ENCODE peak calls at places on chromosomes 11 and 22, in eight cellular contexts. M, V, O, X, U, K, F and P are unnamed samples.

GRCh38 chr11:64230985-64231365 is 627 bp downstream of the DNAJC4 start:
- DNase-seq in M (peak), V (no peak), O (no peak), X (no peak), U (no peak), K (no peak), F (no peak), P (no peak)

GRCh38 chr11:81237139-81237538 is 1496.5 kb downstream of the FAM181B start:
- DNase-seq in M (no peak), V (no peak), O (no peak), X (no peak), U (no peak), K (peak), F (no peak), P (no peak)

GRCh38 chr11:33539659-33540249 is 160.9 kb downstream of the C11orf91 start:
- DNase-seq in M (no peak), V (no peak), O (no peak), X (no peak), U (no peak), K (no peak), F (no peak), P (no peak)

GRCh38 chr11:46827995-46828394 is 18.1 kb downstream of the CKAP5 start:
- DNase-seq in M (no peak), V (no peak), O (no peak), X (no peak), U (no peak), K (no peak), F (no peak), P (no peak)

GRCh38 chr11:112785717-112786116 is 175.5 kb upstream of the NCAM1 start:
- DNase-seq in M (peak), V (no peak), O (no peak), X (no peak), U (no peak), K (no peak), F (no peak), P (no peak)

GRCh38 chr11:11972148-11972547 is 36.3 kb downstream of the DKK3 start:
- DNase-seq in M (no peak), V (no peak), O (no peak), X (no peak), U (no peak), K (no peak), F (no peak), P (no peak)

GRCh38 chr11:11659567-11660341 is 37.9 kb upstream of the GALNT18 start:
- DNase-seq in M (no peak), V (no peak), O (no peak), X (no peak), U (no peak), K (peak), F (no peak), P (peak)

GRCh38 chr11:69367211-69367964 is 73.4 kb downstream of the MYEOV start:
- DNase-seq in M (no peak), V (no peak), O (no peak), X (no peak), U (peak), K (no peak), F (no peak), P (no peak)

GRCh38 chr11:70757241-70757640 is 358.9 kb downstream of the CTTN start:
- DNase-seq in M (no peak), V (no peak), O (no peak), X (no peak), U (no peak), K (no peak), F (no peak), P (no peak)

GRCh38 chr11:34013893-34014571 is 37.5 kb upstream of the CAPRIN1 start:
- DNase-seq in M (no peak), V (no peak), O (no peak), X (no peak), U (no peak), K (no peak), F (no peak), P (no peak)

GRCh38 chr11:48017105-48017874 is 36.9 kb downstream of the PTPRJ start:
- DNase-seq in M (no peak), V (no peak), O (no peak), X (no peak), U (no peak), K (no peak), F (no peak), P (no peak)

GRCh38 chr11:119066481-119066880 is 1.1 kb upstream of the VPS11 start:
- DNase-seq in M (no peak), V (no peak), O (no peak), X (no peak), U (no peak), K (no peak), F (no peak), P (no peak)

GRCh38 chr11:15819679-15820286 is 536.6 kb downstream of the SOX6 start:
- DNase-seq in M (peak), V (peak), O (peak), X (peak), U (peak), K (peak), F (peak), P (peak)

GRCh38 chr22:46582281-46582811 is 37.8 kb upstream of the GRAMD4 start:
- DNase-seq in M (no peak), V (no peak), O (no peak), X (no peak), U (peak), K (no peak), F (peak), P (no peak)

GRCh38 chr22:28883917-28884753 is 763 bp downstream of the ZNRF3 start:
- DNase-seq in M (peak), V (no peak), O (no peak), X (peak), U (peak), K (peak), F (peak), P (no peak)

GRCh38 chr11:12235549-12235944 is 125.2 kb downstream of the MICAL2 start:
- DNase-seq in M (peak), V (no peak), O (no peak), X (no peak), U (no peak), K (peak), F (no peak), P (no peak)

GRCh38 chr11:105582497-105582896 is 27.4 kb upstream of the GRIA4 start:
- DNase-seq in M (no peak), V (no peak), O (no peak), X (no peak), U (no peak), K (no peak), F (no peak), P (no peak)

GRCh38 chr22:19891350-19892248 is 36.9 kb upstream of the GNB1L start:
- DNase-seq in M (no peak), V (no peak), O (peak), X (no peak), U (no peak), K (no peak), F (no peak), P (peak)

GRCh38 chr11:108994887-108995286 is 330.0 kb downstream of the DDX10 start:
- DNase-seq in M (no peak), V (no peak), O (no peak), X (no peak), U (no peak), K (no peak), F (no peak), P (no peak)

GRCh38 chr22:36331306-36331911 is 56.4 kb downstream of the MYH9 start:
- DNase-seq in M (peak), V (no peak), O (peak), X (peak), U (peak), K (peak), F (peak), P (no peak)

GRCh38 chr11:27603376-27603775 is 96.8 kb upstream of the LIN7C start:
- DNase-seq in M (no peak), V (no peak), O (no peak), X (no peak), U (no peak), K (no peak), F (no peak), P (no peak)

GRCh38 chr11:69382131-69383128 is 88.5 kb downstream of the MYEOV start:
- DNase-seq in M (no peak), V (peak), O (peak), X (peak), U (peak), K (no peak), F (peak), P (no peak)

GRCh38 chr11:9972917-9973504 is 309.1 kb downstream of the SWAP70 start:
- DNase-seq in M (peak), V (no peak), O (peak), X (peak), U (no peak), K (peak), F (no peak), P (no peak)

GRCh38 chr11:79087238-79087956 is 353.4 kb downstream of the TENM4 start:
- DNase-seq in M (no peak), V (no peak), O (no peak), X (no peak), U (no peak), K (peak), F (no peak), P (peak)

GRCh38 chr22:40237241-40237640 is 59.5 kb downstream of the TNRC6B start:
- DNase-seq in M (no peak), V (no peak), O (no peak), X (no peak), U (no peak), K (no peak), F (no peak), P (no peak)

GRCh38 chr22:40758390-40758789 is 60.8 kb downstream of the SLC25A17 start:
- DNase-seq in M (no peak), V (no peak), O (no peak), X (no peak), U (no peak), K (no peak), F (no peak), P (no peak)

GRCh38 chr11:87039371-87039770 is 1.6 kb downstream of the TMEM135 start:
- DNase-seq in M (peak), V (peak), O (no peak), X (no peak), U (no peak), K (no peak), F (no peak), P (no peak)

GRCh38 chr11:22859756-22860155 is 518 bp downstream of the CCDC179 start:
- DNase-seq in M (no peak), V (no peak), O (no peak), X (no peak), U (no peak), K (no peak), F (no peak), P (no peak)

GRCh38 chr11:110093407-110094297 is 460 bp downstream of the ZC3H12C start:
- DNase-seq in M (peak), V (peak), O (peak), X (peak), U (peak), K (peak), F (peak), P (no peak)

GRCh38 chr11:134557571-134558257 is 145.7 kb upstream of the B3GAT1 start:
- DNase-seq in M (no peak), V (no peak), O (no peak), X (no peak), U (no peak), K (no peak), F (no peak), P (no peak)

GRCh38 chr11:9273430-9274336 is 8.5 kb upstream of the DENND5A start:
- DNase-seq in M (no peak), V (no peak), O (no peak), X (no peak), U (no peak), K (no peak), F (no peak), P (no peak)

GRCh38 chr11:253160-253885 is 16.5 kb downstream of the PSMD13 start:
- DNase-seq in M (no peak), V (no peak), O (no peak), X (no peak), U (no peak), K (no peak), F (no peak), P (no peak)
- TF ChIP-seq POLR2A in M (no peak), V (no peak), O (peak), X (no peak), U (no peak), K (no peak), F (no peak), P (no peak)

GRCh38 chr11:117097567-117098268 is 510 bp downstream of the SIK3 start:
- DNase-seq in M (peak), V (no peak), O (peak), X (no peak), U (peak), K (no peak), F (peak), P (no peak)

GRCh38 chr11:117095301-117096139 is 2.7 kb downstream of the SIK3 start:
- DNase-seq in M (no peak), V (no peak), O (no peak), X (no peak), U (no peak), K (no peak), F (no peak), P (no peak)

GRCh38 chr11:117094776-117095175 is 3.5 kb downstream of the SIK3 start:
- DNase-seq in M (no peak), V (no peak), O (no peak), X (no peak), U (no peak), K (no peak), F (no peak), P (no peak)

GRCh38 chr11:117096973-117097566 is 1.2 kb downstream of the SIK3 start:
- DNase-seq in M (no peak), V (no peak), O (no peak), X (no peak), U (no peak), K (no peak), F (no peak), P (no peak)

DNA sequence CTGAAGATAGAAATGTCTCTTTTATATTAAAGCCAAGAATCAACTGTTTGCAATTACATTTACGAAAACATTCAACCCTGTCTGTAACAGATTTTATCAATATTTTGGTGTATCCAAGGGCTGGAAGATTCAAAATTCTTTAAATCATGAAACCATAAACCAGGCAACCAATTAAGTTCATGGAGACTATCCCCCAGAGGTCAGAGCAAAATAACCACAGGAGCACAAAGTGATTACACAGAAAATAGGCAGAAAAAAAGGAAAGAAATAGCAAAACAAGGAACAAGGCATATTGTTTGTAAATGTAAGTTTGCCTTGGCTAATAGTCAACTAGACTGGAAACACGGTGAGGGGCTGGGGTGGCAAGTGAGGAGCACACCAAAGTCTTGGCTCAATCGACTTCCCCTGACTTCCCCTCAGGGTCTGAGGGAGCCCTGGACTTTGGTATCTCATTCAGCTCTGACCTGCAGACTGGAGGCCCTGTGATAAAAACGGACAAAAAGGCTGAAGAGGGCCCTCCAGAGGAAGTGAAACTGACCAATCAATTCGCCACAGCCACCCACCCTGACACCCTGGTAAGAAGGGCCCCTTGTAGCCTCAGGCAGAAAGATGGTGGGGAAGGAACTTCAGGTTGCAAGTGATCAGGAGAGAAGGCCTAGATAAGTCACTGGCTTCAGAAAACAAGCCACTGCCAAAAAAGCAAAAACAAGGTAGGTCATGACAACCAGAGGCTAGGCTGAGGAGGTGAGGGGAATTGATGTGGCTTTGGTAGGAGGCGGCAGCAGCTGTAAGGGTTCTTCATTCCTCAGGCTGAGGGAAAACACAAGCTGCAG is 1.9 kb downstream of the SIK3 start:
- DNase-seq in M (peak), V (no peak), O (peak), X (no peak), U (peak), K (peak), F (peak), P (no peak)
- TF ChIP-seq POLR2A in M (no peak), V (no peak), O (no peak), X (no peak), U (no peak), K (no peak), F (no peak), P (no peak)

GRCh38 chr22:30325724-30326703 is 727 bp downstream of the TBC1D10A start:
- DNase-seq in M (peak), V (no peak), O (peak), X (no peak), U (no peak), K (no peak), F (peak), P (no peak)

GRCh38 chr22:30327864-30328345 is 1.2 kb upstream of the TBC1D10A start:
- DNase-seq in M (no peak), V (no peak), O (no peak), X (peak), U (no peak), K (peak), F (no peak), P (no peak)

GRCh38 chr22:30328466-30329049 is 1.8 kb upstream of the TBC1D10A start:
- DNase-seq in M (no peak), V (no peak), O (no peak), X (no peak), U (no peak), K (no peak), F (no peak), P (no peak)

GRCh38 chr22:30325065-30325720 is 1.5 kb downstream of the TBC1D10A start:
- DNase-seq in M (peak), V (no peak), O (no peak), X (no peak), U (no peak), K (peak), F (peak), P (peak)

GRCh38 chr22:30326704-30327362 is at the start of gene TBC1D10A:
- DNase-seq in M (peak), V (peak), O (peak), X (peak), U (peak), K (peak), F (peak), P (peak)
- TF ChIP-seq POLR2A in M (peak), V (peak), O (peak), X (no peak), U (peak), K (peak), F (peak), P (peak)

GRCh38 chr11:597166-597725 is 18.5 kb downstream of the IRF7 start:
- DNase-seq in M (no peak), V (no peak), O (no peak), X (no peak), U (no peak), K (no peak), F (no peak), P (no peak)

GRCh38 chr11:593347-593746 is 17.1 kb downstream of the PHRF1 start:
- DNase-seq in M (no peak), V (no peak), O (no peak), X (no peak), U (no peak), K (no peak), F (no peak), P (no peak)

GRCh38 chr11:592918-593317 is 16.6 kb downstream of the PHRF1 start:
- DNase-seq in M (no peak), V (no peak), O (no peak), X (no peak), U (no peak), K (no peak), F (no peak), P (no peak)

GRCh38 chr11:596374-596773 is 19.4 kb downstream of the IRF7 start:
- DNase-seq in M (no peak), V (no peak), O (no peak), X (no peak), U (no peak), K (no peak), F (no peak), P (no peak)

DNA sequence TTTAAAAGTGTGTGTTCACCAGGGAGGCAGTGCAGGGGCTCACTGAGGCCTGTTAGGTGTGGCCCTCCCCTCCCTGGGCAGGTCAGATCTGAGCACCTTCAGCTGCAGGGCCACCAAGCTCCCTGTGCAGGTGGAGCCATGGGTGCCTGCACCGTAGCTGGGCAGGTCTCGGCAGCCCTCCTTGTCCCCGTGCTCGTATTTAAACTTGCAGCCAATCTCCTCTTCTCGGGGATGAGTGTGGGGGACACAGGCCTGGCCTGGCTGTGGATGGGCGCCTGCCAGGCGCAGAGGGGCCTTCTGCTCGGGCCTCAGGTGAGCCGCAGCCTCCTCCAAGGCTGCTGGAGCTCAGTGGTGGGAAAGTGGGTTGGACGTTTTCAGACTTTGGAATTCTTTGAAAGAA is 19.1 kb downstream of the PHRF1 start:
- DNase-seq in M (no peak), V (no peak), O (no peak), X (no peak), U (no peak), K (no peak), F (no peak), P (no peak)
- TF ChIP-seq POLR2A in M (no peak), V (no peak), O (no peak), X (no peak), U (no peak), K (no peak), F (no peak), P (no peak)